ENCODE peak calls at places on chromosomes 3 and 15, in eight cellular contexts. One of them, this sample, is unnamed.

GRCh38 chr3:166283856-166284255 is 446.6 kb upstream of the BCHE start:
- DNase-seq in stimulated activated CD4-positive, alpha-beta T cell treated with anti-CD3 and anti-CD28 coated beads, Interleukin-2, amount 100 ng/mL, for 48 hours: no peak
- DNase-seq in A172: peak
- DNase-seq in HFFc6: no peak
- DNase-seq in mammary epithelial cell: peak
- DNase-seq in fibroblast of pulmonary artery: peak
- DNase-seq in HEK293T: no peak
- DNase-seq in NCI-H524 treated with DMSO at 0.1 percent for 48 hours: no peak
- DNase-seq in this sample: peak

GRCh38 chr15:99732268-99732641 is 982 bp downstream of the LYSMD4 start:
- DNase-seq in stimulated activated CD4-positive, alpha-beta T cell treated with anti-CD3 and anti-CD28 coated beads, Interleukin-2, amount 100 ng/mL, for 48 hours: no peak
- DNase-seq in A172: no peak
- DNase-seq in HFFc6: peak
- DNase-seq in mammary epithelial cell: peak
- DNase-seq in fibroblast of pulmonary artery: peak
- DNase-seq in HEK293T: no peak
- DNase-seq in NCI-H524 treated with DMSO at 0.1 percent for 48 hours: no peak
- DNase-seq in this sample: peak

GRCh38 chr3:162525791-162526190 is 1029.2 kb downstream of the OTOL1 start:
- DNase-seq in stimulated activated CD4-positive, alpha-beta T cell treated with anti-CD3 and anti-CD28 coated beads, Interleukin-2, amount 100 ng/mL, for 48 hours: no peak
- DNase-seq in A172: no peak
- DNase-seq in HFFc6: no peak
- DNase-seq in mammary epithelial cell: no peak
- DNase-seq in fibroblast of pulmonary artery: no peak
- DNase-seq in HEK293T: no peak
- DNase-seq in NCI-H524 treated with DMSO at 0.1 percent for 48 hours: no peak
- DNase-seq in this sample: peak

GRCh38 chr15:27250223-27250622 is 279.2 kb downstream of the GABRG3 start:
- DNase-seq in stimulated activated CD4-positive, alpha-beta T cell treated with anti-CD3 and anti-CD28 coated beads, Interleukin-2, amount 100 ng/mL, for 48 hours: no peak
- DNase-seq in A172: no peak
- DNase-seq in HFFc6: no peak
- DNase-seq in mammary epithelial cell: no peak
- DNase-seq in fibroblast of pulmonary artery: no peak
- DNase-seq in HEK293T: no peak
- DNase-seq in NCI-H524 treated with DMSO at 0.1 percent for 48 hours: no peak
- DNase-seq in this sample: no peak

GRCh38 chr3:105744202-105744601 is 124.6 kb downstream of the CBLB start:
- DNase-seq in stimulated activated CD4-positive, alpha-beta T cell treated with anti-CD3 and anti-CD28 coated beads, Interleukin-2, amount 100 ng/mL, for 48 hours: no peak
- DNase-seq in A172: no peak
- DNase-seq in HFFc6: no peak
- DNase-seq in mammary epithelial cell: no peak
- DNase-seq in fibroblast of pulmonary artery: no peak
- DNase-seq in HEK293T: no peak
- DNase-seq in NCI-H524 treated with DMSO at 0.1 percent for 48 hours: no peak
- DNase-seq in this sample: no peak

GRCh38 chr3:112121577-112122547 is 11.2 kb downstream of the GCSAM start:
- DNase-seq in stimulated activated CD4-positive, alpha-beta T cell treated with anti-CD3 and anti-CD28 coated beads, Interleukin-2, amount 100 ng/mL, for 48 hours: no peak
- DNase-seq in A172: no peak
- DNase-seq in HFFc6: no peak
- DNase-seq in mammary epithelial cell: no peak
- DNase-seq in fibroblast of pulmonary artery: no peak
- DNase-seq in HEK293T: no peak
- DNase-seq in NCI-H524 treated with DMSO at 0.1 percent for 48 hours: no peak
- DNase-seq in this sample: no peak

GRCh38 chr15:76336254-76337046 is at the start of gene ISL2:
- DNase-seq in stimulated activated CD4-positive, alpha-beta T cell treated with anti-CD3 and anti-CD28 coated beads, Interleukin-2, amount 100 ng/mL, for 48 hours: peak
- DNase-seq in A172: peak
- DNase-seq in HFFc6: peak
- DNase-seq in mammary epithelial cell: peak
- DNase-seq in fibroblast of pulmonary artery: peak
- DNase-seq in HEK293T: peak
- DNase-seq in NCI-H524 treated with DMSO at 0.1 percent for 48 hours: peak
- DNase-seq in this sample: peak

GRCh38 chr3:31705726-31706125 is 173.0 kb downstream of the STT3B start:
- DNase-seq in stimulated activated CD4-positive, alpha-beta T cell treated with anti-CD3 and anti-CD28 coated beads, Interleukin-2, amount 100 ng/mL, for 48 hours: no peak
- DNase-seq in A172: no peak
- DNase-seq in HFFc6: no peak
- DNase-seq in mammary epithelial cell: no peak
- DNase-seq in fibroblast of pulmonary artery: no peak
- DNase-seq in HEK293T: no peak
- DNase-seq in NCI-H524 treated with DMSO at 0.1 percent for 48 hours: no peak
- DNase-seq in this sample: no peak

GRCh38 chr3:46612324-46612723 is at the start of gene FAM240A:
- DNase-seq in stimulated activated CD4-positive, alpha-beta T cell treated with anti-CD3 and anti-CD28 coated beads, Interleukin-2, amount 100 ng/mL, for 48 hours: no peak
- DNase-seq in A172: no peak
- DNase-seq in HFFc6: no peak
- DNase-seq in mammary epithelial cell: peak
- DNase-seq in fibroblast of pulmonary artery: peak
- DNase-seq in HEK293T: no peak
- DNase-seq in NCI-H524 treated with DMSO at 0.1 percent for 48 hours: no peak
- DNase-seq in this sample: peak

GRCh38 chr3:123328851-123329635 is 119.8 kb downstream of the ADCY5 start:
- DNase-seq in stimulated activated CD4-positive, alpha-beta T cell treated with anti-CD3 and anti-CD28 coated beads, Interleukin-2, amount 100 ng/mL, for 48 hours: peak
- DNase-seq in A172: peak
- DNase-seq in HFFc6: peak
- DNase-seq in mammary epithelial cell: peak
- DNase-seq in fibroblast of pulmonary artery: peak
- DNase-seq in HEK293T: peak
- DNase-seq in NCI-H524 treated with DMSO at 0.1 percent for 48 hours: peak
- DNase-seq in this sample: peak